ENCODE peak calls at places on chromosomes 3 and 15, in ten cellular contexts. One of them, this sample, is unnamed.

GRCh38 chr3:160448845-160449659 is 534 bp downstream of the TRIM59 start:
- DNase-seq in aorta: no peak
- DNase-seq in mesendoderm: no peak
- DNase-seq in ovary: no peak
- DNase-seq in NT2/D1: peak; percentile 56
- DNase-seq in mucosa of descending colon: no peak
- DNase-seq in cardiac muscle cell: peak; percentile 65
- DNase-seq in AG10803: peak; percentile 25
- DNase-seq in effector memory CD4-positive, alpha-beta T cell: no peak
- DNase-seq in CD8-positive, alpha-beta memory T cell: no peak
- DNase-seq in this sample: no peak

GRCh38 chr15:22952826-22953579 is 27.2 kb downstream of the CYFIP1 start:
- DNase-seq in aorta: peak; percentile 53
- DNase-seq in mesendoderm: peak; percentile 18
- DNase-seq in ovary: no peak
- DNase-seq in NT2/D1: peak; percentile 22
- DNase-seq in mucosa of descending colon: no peak
- DNase-seq in cardiac muscle cell: peak; percentile 82
- DNase-seq in AG10803: peak; percentile 70
- DNase-seq in effector memory CD4-positive, alpha-beta T cell: no peak
- DNase-seq in CD8-positive, alpha-beta memory T cell: no peak
- DNase-seq in this sample: no peak

GRCh38 chr3:62923092-62923491 is 47.9 kb upstream of the CADPS start:
- DNase-seq in aorta: no peak
- DNase-seq in mesendoderm: no peak
- DNase-seq in ovary: no peak
- DNase-seq in NT2/D1: no peak
- DNase-seq in mucosa of descending colon: no peak
- DNase-seq in cardiac muscle cell: no peak
- DNase-seq in AG10803: no peak
- DNase-seq in effector memory CD4-positive, alpha-beta T cell: no peak
- DNase-seq in CD8-positive, alpha-beta memory T cell: no peak
- DNase-seq in this sample: no peak

GRCh38 chr15:41513282-41514227 is at the start of gene LTK:
- DNase-seq in aorta: no peak
- DNase-seq in mesendoderm: peak; percentile 67
- DNase-seq in ovary: no peak
- DNase-seq in NT2/D1: no peak
- DNase-seq in mucosa of descending colon: peak; percentile 68
- DNase-seq in cardiac muscle cell: no peak
- DNase-seq in AG10803: peak; percentile 10
- DNase-seq in effector memory CD4-positive, alpha-beta T cell: peak; percentile 32
- DNase-seq in CD8-positive, alpha-beta memory T cell: no peak
- DNase-seq in this sample: no peak

GRCh38 chr3:71710906-71711494 is 14.2 kb downstream of the EIF4E3 start:
- DNase-seq in aorta: no peak
- DNase-seq in mesendoderm: peak; percentile 72
- DNase-seq in ovary: no peak
- DNase-seq in NT2/D1: no peak
- DNase-seq in mucosa of descending colon: no peak
- DNase-seq in cardiac muscle cell: peak; percentile 72
- DNase-seq in AG10803: peak; percentile 61
- DNase-seq in effector memory CD4-positive, alpha-beta T cell: no peak
- DNase-seq in CD8-positive, alpha-beta memory T cell: no peak
- DNase-seq in this sample: no peak

GRCh38 chr3:127820221-127820870 is 2.0 kb downstream of the MGLL start:
- DNase-seq in aorta: no peak
- DNase-seq in mesendoderm: no peak
- DNase-seq in ovary: no peak
- DNase-seq in NT2/D1: no peak
- DNase-seq in mucosa of descending colon: no peak
- DNase-seq in cardiac muscle cell: peak; percentile 14
- DNase-seq in AG10803: peak; percentile 64
- DNase-seq in effector memory CD4-positive, alpha-beta T cell: no peak
- DNase-seq in CD8-positive, alpha-beta memory T cell: no peak
- DNase-seq in this sample: peak; percentile 33

GRCh38 chr3:65444448-65444815 is 594.3 kb downstream of the MAGI1 start:
- DNase-seq in aorta: no peak
- DNase-seq in mesendoderm: no peak
- DNase-seq in ovary: no peak
- DNase-seq in NT2/D1: no peak
- DNase-seq in mucosa of descending colon: no peak
- DNase-seq in cardiac muscle cell: no peak
- DNase-seq in AG10803: no peak
- DNase-seq in effector memory CD4-positive, alpha-beta T cell: no peak
- DNase-seq in CD8-positive, alpha-beta memory T cell: no peak
- DNase-seq in this sample: no peak

GRCh38 chr3:176469694-176470205 is 727.5 kb downstream of the TBL1XR1 start:
- DNase-seq in aorta: no peak
- DNase-seq in mesendoderm: peak; percentile 6
- DNase-seq in ovary: no peak
- DNase-seq in NT2/D1: peak; percentile 1
- DNase-seq in mucosa of descending colon: no peak
- DNase-seq in cardiac muscle cell: no peak
- DNase-seq in AG10803: no peak
- DNase-seq in effector memory CD4-positive, alpha-beta T cell: no peak
- DNase-seq in CD8-positive, alpha-beta memory T cell: no peak
- DNase-seq in this sample: no peak

GRCh38 chr15:69415381-69415780 is 1.2 kb downstream of the KIF23 start:
- DNase-seq in aorta: no peak
- DNase-seq in mesendoderm: no peak
- DNase-seq in ovary: no peak
- DNase-seq in NT2/D1: no peak
- DNase-seq in mucosa of descending colon: no peak
- DNase-seq in cardiac muscle cell: peak; percentile 47
- DNase-seq in AG10803: peak; percentile 31
- DNase-seq in effector memory CD4-positive, alpha-beta T cell: no peak
- DNase-seq in CD8-positive, alpha-beta memory T cell: no peak
- DNase-seq in this sample: no peak

GRCh38 chr15:69413822-69414701 is at the start of gene KIF23:
- DNase-seq in aorta: peak; percentile 94
- DNase-seq in mesendoderm: peak; percentile 98
- DNase-seq in ovary: peak; percentile 88
- DNase-seq in NT2/D1: peak; percentile 91
- DNase-seq in mucosa of descending colon: peak; percentile 96
- DNase-seq in cardiac muscle cell: peak; percentile 95
- DNase-seq in AG10803: peak; percentile 95
- DNase-seq in effector memory CD4-positive, alpha-beta T cell: peak; percentile 87
- DNase-seq in CD8-positive, alpha-beta memory T cell: peak; percentile 92
- DNase-seq in this sample: peak; percentile 94

GRCh38 chr15:69412701-69413100 is 1.4 kb upstream of the KIF23 start:
- DNase-seq in aorta: no peak
- DNase-seq in mesendoderm: no peak
- DNase-seq in ovary: no peak
- DNase-seq in NT2/D1: no peak
- DNase-seq in mucosa of descending colon: no peak
- DNase-seq in cardiac muscle cell: no peak
- DNase-seq in AG10803: no peak
- DNase-seq in effector memory CD4-positive, alpha-beta T cell: no peak
- DNase-seq in CD8-positive, alpha-beta memory T cell: no peak
- DNase-seq in this sample: no peak

GRCh38 chr15:69412274-69412673 is 1.9 kb upstream of the KIF23 start:
- DNase-seq in aorta: no peak
- DNase-seq in mesendoderm: no peak
- DNase-seq in ovary: no peak
- DNase-seq in NT2/D1: no peak
- DNase-seq in mucosa of descending colon: no peak
- DNase-seq in cardiac muscle cell: no peak
- DNase-seq in AG10803: no peak
- DNase-seq in effector memory CD4-positive, alpha-beta T cell: no peak
- DNase-seq in CD8-positive, alpha-beta memory T cell: no peak
- DNase-seq in this sample: no peak

GRCh38 chr15:69414702-69415161 is 583 bp downstream of the KIF23 start:
- DNase-seq in aorta: peak; percentile 72
- DNase-seq in mesendoderm: peak; percentile 81
- DNase-seq in ovary: peak; percentile 38
- DNase-seq in NT2/D1: no peak
- DNase-seq in mucosa of descending colon: peak; percentile 54
- DNase-seq in cardiac muscle cell: peak; percentile 95
- DNase-seq in AG10803: peak; percentile 95
- DNase-seq in effector memory CD4-positive, alpha-beta T cell: no peak
- DNase-seq in CD8-positive, alpha-beta memory T cell: no peak
- DNase-seq in this sample: no peak
- H3K4me3 ChIP-seq in aorta: peak overlapping the region; percentile 80
- H3K4me3 ChIP-seq in mesendoderm: peak overlapping the region; percentile 94
- H3K4me3 ChIP-seq in ovary: peak overlapping the region; percentile 84
- H3K4me3 ChIP-seq in NT2/D1: peak overlapping the region; percentile 85
- H3K4me3 ChIP-seq in mucosa of descending colon: peak overlapping the region; percentile 61
- H3K4me3 ChIP-seq in cardiac muscle cell: peak overlapping the region; percentile 66
- H3K4me3 ChIP-seq in AG10803: peak overlapping the region; percentile 90
- H3K4me3 ChIP-seq in effector memory CD4-positive, alpha-beta T cell: peak overlapping the region; percentile 77
- H3K4me3 ChIP-seq in CD8-positive, alpha-beta memory T cell: peak overlapping the region; percentile 77
- H3K4me3 ChIP-seq in this sample: peak overlapping the region; percentile 86

GRCh38 chr15:96322401-96323249 is 7.9 kb upstream of the NR2F2 start:
- DNase-seq in aorta: no peak
- DNase-seq in mesendoderm: peak; percentile 63
- DNase-seq in ovary: peak; percentile 85
- DNase-seq in NT2/D1: no peak
- DNase-seq in mucosa of descending colon: no peak
- DNase-seq in cardiac muscle cell: no peak
- DNase-seq in AG10803: no peak
- DNase-seq in effector memory CD4-positive, alpha-beta T cell: no peak
- DNase-seq in CD8-positive, alpha-beta memory T cell: no peak
- DNase-seq in this sample: peak; percentile 27

GRCh38 chr15:96324900-96325299 is 5.6 kb upstream of the NR2F2 start:
- DNase-seq in aorta: no peak
- DNase-seq in mesendoderm: no peak
- DNase-seq in ovary: no peak
- DNase-seq in NT2/D1: no peak
- DNase-seq in mucosa of descending colon: no peak
- DNase-seq in cardiac muscle cell: no peak
- DNase-seq in AG10803: no peak
- DNase-seq in effector memory CD4-positive, alpha-beta T cell: no peak
- DNase-seq in CD8-positive, alpha-beta memory T cell: no peak
- DNase-seq in this sample: no peak

GRCh38 chr15:96324192-96324895 is 6.2 kb upstream of the NR2F2 start:
- DNase-seq in aorta: no peak
- DNase-seq in mesendoderm: no peak
- DNase-seq in ovary: peak; percentile 79
- DNase-seq in NT2/D1: no peak
- DNase-seq in mucosa of descending colon: no peak
- DNase-seq in cardiac muscle cell: no peak
- DNase-seq in AG10803: no peak
- DNase-seq in effector memory CD4-positive, alpha-beta T cell: no peak
- DNase-seq in CD8-positive, alpha-beta memory T cell: no peak
- DNase-seq in this sample: no peak

GRCh38 chr15:96321422-96322391 is 8.8 kb upstream of the NR2F2 start:
- DNase-seq in aorta: no peak
- DNase-seq in mesendoderm: peak; percentile 21
- DNase-seq in ovary: peak; percentile 72
- DNase-seq in NT2/D1: no peak
- DNase-seq in mucosa of descending colon: no peak
- DNase-seq in cardiac muscle cell: peak; percentile 21
- DNase-seq in AG10803: no peak
- DNase-seq in effector memory CD4-positive, alpha-beta T cell: no peak
- DNase-seq in CD8-positive, alpha-beta memory T cell: no peak
- DNase-seq in this sample: peak; percentile 29

GRCh38 chr15:96323250-96324162 is 7.0 kb upstream of the NR2F2 start:
- DNase-seq in aorta: no peak
- DNase-seq in mesendoderm: no peak
- DNase-seq in ovary: peak; percentile 58
- DNase-seq in NT2/D1: no peak
- DNase-seq in mucosa of descending colon: no peak
- DNase-seq in cardiac muscle cell: no peak
- DNase-seq in AG10803: no peak
- DNase-seq in effector memory CD4-positive, alpha-beta T cell: no peak
- DNase-seq in CD8-positive, alpha-beta memory T cell: no peak
- DNase-seq in this sample: no peak
- H3K4me3 ChIP-seq in aorta: no peak overlapping the region
- H3K4me3 ChIP-seq in mesendoderm: no peak overlapping the region
- H3K4me3 ChIP-seq in ovary: peak overlapping the region; percentile 73
- H3K4me3 ChIP-seq in NT2/D1: peak overlapping the region; percentile 36
- H3K4me3 ChIP-seq in mucosa of descending colon: no peak overlapping the region
- H3K4me3 ChIP-seq in cardiac muscle cell: no peak overlapping the region
- H3K4me3 ChIP-seq in AG10803: no peak overlapping the region
- H3K4me3 ChIP-seq in effector memory CD4-positive, alpha-beta T cell: no peak overlapping the region
- H3K4me3 ChIP-seq in CD8-positive, alpha-beta memory T cell: no peak overlapping the region
- H3K4me3 ChIP-seq in this sample: peak overlapping the region; percentile 92

GRCh38 chr15:95298729-95299128 is 1031.8 kb upstream of the NR2F2 start:
- DNase-seq in aorta: no peak
- DNase-seq in mesendoderm: no peak
- DNase-seq in ovary: no peak
- DNase-seq in NT2/D1: no peak
- DNase-seq in mucosa of descending colon: no peak
- DNase-seq in cardiac muscle cell: no peak
- DNase-seq in AG10803: no peak
- DNase-seq in effector memory CD4-positive, alpha-beta T cell: no peak
- DNase-seq in CD8-positive, alpha-beta memory T cell: no peak
- DNase-seq in this sample: no peak

GRCh38 chr15:95295905-95296618 is 1034.4 kb upstream of the NR2F2 start:
- DNase-seq in aorta: no peak
- DNase-seq in mesendoderm: no peak
- DNase-seq in ovary: no peak
- DNase-seq in NT2/D1: no peak
- DNase-seq in mucosa of descending colon: no peak
- DNase-seq in cardiac muscle cell: no peak
- DNase-seq in AG10803: peak; percentile 60
- DNase-seq in effector memory CD4-positive, alpha-beta T cell: no peak
- DNase-seq in CD8-positive, alpha-beta memory T cell: no peak
- DNase-seq in this sample: no peak

GRCh38 chr15:95295311-95295710 is 1035.2 kb upstream of the NR2F2 start:
- DNase-seq in aorta: no peak
- DNase-seq in mesendoderm: no peak
- DNase-seq in ovary: no peak
- DNase-seq in NT2/D1: no peak
- DNase-seq in mucosa of descending colon: no peak
- DNase-seq in cardiac muscle cell: no peak
- DNase-seq in AG10803: peak; percentile 14
- DNase-seq in effector memory CD4-positive, alpha-beta T cell: no peak
- DNase-seq in CD8-positive, alpha-beta memory T cell: no peak
- DNase-seq in this sample: no peak

GRCh38 chr15:95292790-95293450 is 1037.6 kb upstream of the NR2F2 start:
- DNase-seq in aorta: no peak
- DNase-seq in mesendoderm: no peak
- DNase-seq in ovary: no peak
- DNase-seq in NT2/D1: no peak
- DNase-seq in mucosa of descending colon: no peak
- DNase-seq in cardiac muscle cell: peak; percentile 38
- DNase-seq in AG10803: no peak
- DNase-seq in effector memory CD4-positive, alpha-beta T cell: no peak
- DNase-seq in CD8-positive, alpha-beta memory T cell: no peak
- DNase-seq in this sample: no peak

GRCh38 chr15:95296626-95297025 is 1033.9 kb upstream of the NR2F2 start:
- DNase-seq in aorta: no peak
- DNase-seq in mesendoderm: no peak
- DNase-seq in ovary: no peak
- DNase-seq in NT2/D1: no peak
- DNase-seq in mucosa of descending colon: no peak
- DNase-seq in cardiac muscle cell: no peak
- DNase-seq in AG10803: no peak
- DNase-seq in effector memory CD4-positive, alpha-beta T cell: no peak
- DNase-seq in CD8-positive, alpha-beta memory T cell: no peak
- DNase-seq in this sample: no peak
- H3K4me3 ChIP-seq in aorta: no peak overlapping the region
- H3K4me3 ChIP-seq in mesendoderm: no peak overlapping the region
- H3K4me3 ChIP-seq in ovary: no peak overlapping the region
- H3K4me3 ChIP-seq in NT2/D1: no peak overlapping the region
- H3K4me3 ChIP-seq in mucosa of descending colon: no peak overlapping the region
- H3K4me3 ChIP-seq in cardiac muscle cell: no peak overlapping the region
- H3K4me3 ChIP-seq in AG10803: no peak overlapping the region
- H3K4me3 ChIP-seq in effector memory CD4-positive, alpha-beta T cell: no peak overlapping the region
- H3K4me3 ChIP-seq in CD8-positive, alpha-beta memory T cell: no peak overlapping the region
- H3K4me3 ChIP-seq in this sample: no peak overlapping the region

GRCh38 chr3:155369735-155370134 is 76.3 kb upstream of the STRIT1 start:
- DNase-seq in aorta: no peak
- DNase-seq in mesendoderm: no peak
- DNase-seq in ovary: no peak
- DNase-seq in NT2/D1: no peak
- DNase-seq in mucosa of descending colon: no peak
- DNase-seq in cardiac muscle cell: no peak
- DNase-seq in AG10803: no peak
- DNase-seq in effector memory CD4-positive, alpha-beta T cell: no peak
- DNase-seq in CD8-positive, alpha-beta memory T cell: no peak
- DNase-seq in this sample: no peak

GRCh38 chr3:155365178-155365783 is 71.8 kb upstream of the STRIT1 start:
- DNase-seq in aorta: no peak
- DNase-seq in mesendoderm: no peak
- DNase-seq in ovary: no peak
- DNase-seq in NT2/D1: no peak
- DNase-seq in mucosa of descending colon: no peak
- DNase-seq in cardiac muscle cell: no peak
- DNase-seq in AG10803: no peak
- DNase-seq in effector memory CD4-positive, alpha-beta T cell: no peak
- DNase-seq in CD8-positive, alpha-beta memory T cell: no peak
- DNase-seq in this sample: no peak

GRCh38 chr3:155370198-155370597 is 76.7 kb upstream of the STRIT1 start:
- DNase-seq in aorta: no peak
- DNase-seq in mesendoderm: no peak
- DNase-seq in ovary: no peak
- DNase-seq in NT2/D1: no peak
- DNase-seq in mucosa of descending colon: no peak
- DNase-seq in cardiac muscle cell: no peak
- DNase-seq in AG10803: no peak
- DNase-seq in effector memory CD4-positive, alpha-beta T cell: no peak
- DNase-seq in CD8-positive, alpha-beta memory T cell: no peak
- DNase-seq in this sample: no peak

GRCh38 chr3:155369244-155369643 is 75.8 kb upstream of the STRIT1 start:
- DNase-seq in aorta: no peak
- DNase-seq in mesendoderm: no peak
- DNase-seq in ovary: no peak
- DNase-seq in NT2/D1: no peak
- DNase-seq in mucosa of descending colon: no peak
- DNase-seq in cardiac muscle cell: no peak
- DNase-seq in AG10803: no peak
- DNase-seq in effector memory CD4-positive, alpha-beta T cell: no peak
- DNase-seq in CD8-positive, alpha-beta memory T cell: no peak
- DNase-seq in this sample: no peak

GRCh38 chr3:155367510-155367909 is 74.0 kb upstream of the STRIT1 start:
- DNase-seq in aorta: no peak
- DNase-seq in mesendoderm: no peak
- DNase-seq in ovary: no peak
- DNase-seq in NT2/D1: no peak
- DNase-seq in mucosa of descending colon: no peak
- DNase-seq in cardiac muscle cell: peak; percentile 16
- DNase-seq in AG10803: no peak
- DNase-seq in effector memory CD4-positive, alpha-beta T cell: no peak
- DNase-seq in CD8-positive, alpha-beta memory T cell: no peak
- DNase-seq in this sample: no peak
- H3K4me3 ChIP-seq in aorta: no peak overlapping the region
- H3K4me3 ChIP-seq in mesendoderm: no peak overlapping the region
- H3K4me3 ChIP-seq in ovary: no peak overlapping the region
- H3K4me3 ChIP-seq in NT2/D1: no peak overlapping the region
- H3K4me3 ChIP-seq in mucosa of descending colon: no peak overlapping the region
- H3K4me3 ChIP-seq in cardiac muscle cell: no peak overlapping the region
- H3K4me3 ChIP-seq in AG10803: no peak overlapping the region
- H3K4me3 ChIP-seq in effector memory CD4-positive, alpha-beta T cell: no peak overlapping the region
- H3K4me3 ChIP-seq in CD8-positive, alpha-beta memory T cell: no peak overlapping the region
- H3K4me3 ChIP-seq in this sample: no peak overlapping the region

This sample was measured in psoas muscle.